ENCODE peak calls at places on chromosomes 16 and 17, in eight cellular contexts. One of them, this sample, is unnamed. For H3K27me3, the result is how much of the 10 kb centered on the place peaks cover.

GRCh38 chr17:70447588-70447987 is 278.3 kb downstream of the KCNJ2 start:
- DNase-seq in psoas muscle: no peak
- DNase-seq in sigmoid colon: no peak
- DNase-seq in upper lobe of right lung: no peak
- DNase-seq in esophagus squamous epithelium: no peak
- DNase-seq in tibial nerve: no peak
- DNase-seq in IMR-90: no peak
- DNase-seq in prostate gland: no peak
- DNase-seq in this sample: no peak

GRCh38 chr16:25037221-25037620 is 22.1 kb upstream of the ARHGAP17 start:
- DNase-seq in upper lobe of right lung: no peak
- DNase-seq in sigmoid colon: no peak
- DNase-seq in tibial nerve: no peak
- DNase-seq in IMR-90: no peak
- DNase-seq in esophagus squamous epithelium: no peak
- DNase-seq in prostate gland: no peak
- DNase-seq in psoas muscle: no peak
- DNase-seq in this sample: no peak

GRCh38 chr16:22070361-22071351 is 21.7 kb upstream of the VWA3A start:
- DNase-seq in psoas muscle: no peak
- DNase-seq in sigmoid colon: no peak
- DNase-seq in prostate gland: peak
- DNase-seq in upper lobe of right lung: no peak
- DNase-seq in esophagus squamous epithelium: no peak
- DNase-seq in tibial nerve: no peak
- DNase-seq in IMR-90: peak
- DNase-seq in this sample: peak

GRCh38 chr16:23505180-23505665 is 5.1 kb downstream of the GGA2 start:
- DNase-seq in prostate gland: no peak
- DNase-seq in IMR-90: no peak
- DNase-seq in esophagus squamous epithelium: no peak
- DNase-seq in upper lobe of right lung: no peak
- DNase-seq in sigmoid colon: no peak
- DNase-seq in tibial nerve: no peak
- DNase-seq in psoas muscle: no peak
- DNase-seq in this sample: no peak

GRCh38 chr16:57577691-57578224 is 35.3 kb downstream of the ADGRG5 start:
- DNase-seq in esophagus squamous epithelium: no peak
- DNase-seq in tibial nerve: no peak
- DNase-seq in prostate gland: no peak
- DNase-seq in IMR-90: no peak
- DNase-seq in upper lobe of right lung: no peak
- DNase-seq in sigmoid colon: no peak
- DNase-seq in psoas muscle: no peak
- DNase-seq in this sample: no peak

GRCh38 chr16:85662036-85662812 is 26.5 kb downstream of the GINS2 start:
- DNase-seq in IMR-90: no peak
- DNase-seq in upper lobe of right lung: peak
- DNase-seq in esophagus squamous epithelium: no peak
- DNase-seq in tibial nerve: no peak
- DNase-seq in prostate gland: no peak
- DNase-seq in sigmoid colon: peak
- DNase-seq in psoas muscle: no peak
- DNase-seq in this sample: no peak

GRCh38 chr17:42112552-42113176 is at the start of gene DHX58:
- DNase-seq in IMR-90: peak
- DNase-seq in prostate gland: peak
- DNase-seq in psoas muscle: peak
- DNase-seq in sigmoid colon: peak
- DNase-seq in upper lobe of right lung: peak
- DNase-seq in tibial nerve: peak
- DNase-seq in esophagus squamous epithelium: no peak
- DNase-seq in this sample: peak

GRCh38 chr16:30902070-30902972 is 5.9 kb downstream of the CTF1 start:
- DNase-seq in esophagus squamous epithelium: no peak
- DNase-seq in sigmoid colon: peak
- DNase-seq in tibial nerve: no peak
- DNase-seq in prostate gland: peak
- DNase-seq in psoas muscle: peak
- DNase-seq in IMR-90: peak
- DNase-seq in upper lobe of right lung: peak
- DNase-seq in this sample: peak

GRCh38 chr17:74190154-74190553 is 13.3 kb upstream of the RPL38 start:
- DNase-seq in psoas muscle: no peak
- DNase-seq in prostate gland: no peak
- DNase-seq in upper lobe of right lung: no peak
- DNase-seq in esophagus squamous epithelium: no peak
- DNase-seq in tibial nerve: no peak
- DNase-seq in IMR-90: peak
- DNase-seq in sigmoid colon: no peak
- DNase-seq in this sample: no peak

GRCh38 chr17:40340880-40341807 is 23.4 kb downstream of the GJD3 start:
- DNase-seq in prostate gland: peak
- DNase-seq in upper lobe of right lung: peak
- DNase-seq in IMR-90: peak
- DNase-seq in sigmoid colon: peak
- DNase-seq in esophagus squamous epithelium: peak
- DNase-seq in psoas muscle: peak
- DNase-seq in tibial nerve: peak
- DNase-seq in this sample: peak

GRCh38 chr16:79213214-79213613 is 387.3 kb downstream of the MAF start:
- DNase-seq in prostate gland: no peak
- DNase-seq in psoas muscle: no peak
- DNase-seq in upper lobe of right lung: no peak
- DNase-seq in IMR-90: no peak
- DNase-seq in esophagus squamous epithelium: no peak
- DNase-seq in sigmoid colon: no peak
- DNase-seq in tibial nerve: no peak
- DNase-seq in this sample: no peak

GRCh38 chr17:64084086-64084939 is 45.6 kb downstream of the ERN1 start:
- DNase-seq in prostate gland: no peak
- DNase-seq in esophagus squamous epithelium: no peak
- DNase-seq in IMR-90: peak
- DNase-seq in psoas muscle: no peak
- DNase-seq in tibial nerve: no peak
- DNase-seq in sigmoid colon: no peak
- DNase-seq in upper lobe of right lung: no peak
- DNase-seq in this sample: no peak

GRCh38 chr17:4833941-4834501 is 881 bp downstream of the MINK1 start:
- DNase-seq in upper lobe of right lung: peak
- DNase-seq in sigmoid colon: peak
- DNase-seq in esophagus squamous epithelium: no peak
- DNase-seq in tibial nerve: no peak
- DNase-seq in IMR-90: peak
- DNase-seq in psoas muscle: no peak
- DNase-seq in prostate gland: no peak
- DNase-seq in this sample: peak

GRCh38 chr16:85649978-85650863 is 37.1 kb downstream of the GSE1 start:
- DNase-seq in IMR-90: no peak
- DNase-seq in sigmoid colon: no peak
- DNase-seq in esophagus squamous epithelium: no peak
- DNase-seq in tibial nerve: no peak
- DNase-seq in prostate gland: no peak
- DNase-seq in upper lobe of right lung: no peak
- DNase-seq in psoas muscle: no peak
- DNase-seq in this sample: peak

GRCh38 chr17:78040561-78041400 is 82.3 kb downstream of the TNRC6C start:
- DNase-seq in upper lobe of right lung: peak
- DNase-seq in psoas muscle: peak
- DNase-seq in prostate gland: peak
- DNase-seq in sigmoid colon: peak
- DNase-seq in tibial nerve: no peak
- DNase-seq in esophagus squamous epithelium: no peak
- DNase-seq in IMR-90: peak
- DNase-seq in this sample: peak

GRCh38 chr16:88863426-88863825 is 3.0 kb downstream of the PABPN1L start:
- DNase-seq in psoas muscle: no peak
- DNase-seq in esophagus squamous epithelium: no peak
- DNase-seq in upper lobe of right lung: no peak
- DNase-seq in sigmoid colon: no peak
- DNase-seq in prostate gland: no peak
- DNase-seq in tibial nerve: no peak
- DNase-seq in IMR-90: no peak
- DNase-seq in this sample: no peak

DNA sequence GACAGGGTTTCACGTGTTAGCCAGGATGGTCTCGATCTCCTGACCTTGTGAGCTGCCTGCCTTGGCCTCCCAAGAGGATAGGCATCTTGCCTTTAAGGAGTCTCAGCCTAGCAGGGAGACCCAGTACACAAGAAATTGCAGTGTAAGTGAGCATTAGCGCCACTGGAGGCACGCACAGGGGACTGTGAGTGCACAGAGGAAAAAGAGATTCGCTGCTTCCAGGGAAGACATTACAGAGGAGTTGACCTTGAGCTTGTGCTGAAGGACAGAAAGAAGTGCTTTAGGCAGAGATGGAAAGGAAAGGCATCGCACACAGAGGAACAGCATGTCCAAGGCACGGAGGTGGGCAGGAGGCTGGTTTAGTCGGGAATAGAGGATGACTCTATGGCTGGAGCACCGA is 4.8 kb downstream of the CD300LG start:
- DNase-seq in prostate gland: no peak
- DNase-seq in esophagus squamous epithelium: no peak
- DNase-seq in psoas muscle: no peak
- DNase-seq in sigmoid colon: no peak
- DNase-seq in tibial nerve: no peak
- DNase-seq in upper lobe of right lung: no peak
- DNase-seq in IMR-90: no peak
- DNase-seq in this sample: no peak
- H3K27me3 ChIP-seq in prostate gland: under half
- H3K27me3 ChIP-seq in esophagus squamous epithelium: under half
- H3K27me3 ChIP-seq in psoas muscle: under half
- H3K27me3 ChIP-seq in sigmoid colon: under half
- H3K27me3 ChIP-seq in tibial nerve: under half
- H3K27me3 ChIP-seq in upper lobe of right lung: under half
- H3K27me3 ChIP-seq in IMR-90: half or more
- H3K27me3 ChIP-seq in this sample: under half

GRCh38 chr17:79812969-79813825 is 16.3 kb upstream of the CBX8 start:
- DNase-seq in prostate gland: no peak
- DNase-seq in tibial nerve: no peak
- DNase-seq in psoas muscle: no peak
- DNase-seq in sigmoid colon: no peak
- DNase-seq in esophagus squamous epithelium: no peak
- DNase-seq in IMR-90: no peak
- DNase-seq in upper lobe of right lung: no peak
- DNase-seq in this sample: no peak

GRCh38 chr17:79814966-79815835 is 18.3 kb upstream of the CBX8 start:
- DNase-seq in sigmoid colon: peak
- DNase-seq in IMR-90: no peak
- DNase-seq in prostate gland: peak
- DNase-seq in psoas muscle: no peak
- DNase-seq in upper lobe of right lung: peak
- DNase-seq in esophagus squamous epithelium: no peak
- DNase-seq in tibial nerve: no peak
- DNase-seq in this sample: peak

GRCh38 chr17:79814624-79814965 is 17.7 kb upstream of the CBX8 start:
- DNase-seq in upper lobe of right lung: no peak
- DNase-seq in esophagus squamous epithelium: no peak
- DNase-seq in sigmoid colon: no peak
- DNase-seq in prostate gland: no peak
- DNase-seq in IMR-90: no peak
- DNase-seq in psoas muscle: no peak
- DNase-seq in tibial nerve: no peak
- DNase-seq in this sample: no peak

GRCh38 chr17:79812206-79812968 is 15.5 kb upstream of the CBX8 start:
- DNase-seq in psoas muscle: no peak
- DNase-seq in sigmoid colon: no peak
- DNase-seq in esophagus squamous epithelium: no peak
- DNase-seq in upper lobe of right lung: no peak
- DNase-seq in tibial nerve: no peak
- DNase-seq in IMR-90: no peak
- DNase-seq in prostate gland: no peak
- DNase-seq in this sample: no peak

DNA sequence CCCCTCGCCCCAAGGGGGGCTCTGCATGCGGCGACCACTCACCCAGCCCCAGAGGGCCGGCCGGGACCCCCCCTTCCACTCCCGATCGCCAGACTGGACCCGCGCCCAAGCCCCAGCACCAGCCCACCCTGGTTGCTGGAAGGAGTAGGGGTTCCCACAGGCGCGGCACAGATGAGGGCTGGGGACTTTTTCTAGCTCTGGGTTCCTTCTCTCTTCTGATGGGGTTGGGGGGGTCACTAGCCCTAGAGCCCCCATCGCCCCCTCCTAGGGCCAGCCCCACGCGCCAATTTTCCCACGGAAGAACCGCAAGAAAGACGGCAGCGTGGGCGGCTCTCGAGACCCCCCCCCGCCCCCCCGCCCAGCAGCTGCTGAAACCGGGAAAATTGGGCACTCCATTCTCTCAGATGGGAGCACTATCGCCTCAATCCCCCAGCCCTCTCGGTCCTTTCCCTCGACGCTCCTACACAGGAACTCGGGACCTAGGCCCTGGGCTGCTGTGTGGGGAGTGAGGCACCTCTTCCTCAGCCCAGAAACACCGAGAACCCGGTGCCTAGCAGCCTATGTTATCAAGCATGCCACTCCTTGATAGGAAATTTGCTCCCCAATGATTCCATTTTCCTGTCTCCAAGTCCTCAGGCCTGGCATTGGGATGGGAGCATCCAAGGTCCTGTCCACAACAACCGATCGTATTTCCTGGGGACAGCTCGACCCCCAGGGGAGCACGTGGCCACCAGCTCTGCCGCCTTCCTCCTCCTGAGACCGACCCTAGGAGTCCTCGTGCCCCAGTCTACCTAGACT is 17.1 kb upstream of the CBX8 start:
- DNase-seq in IMR-90: no peak
- DNase-seq in upper lobe of right lung: no peak
- DNase-seq in psoas muscle: no peak
- DNase-seq in prostate gland: no peak
- DNase-seq in tibial nerve: no peak
- DNase-seq in esophagus squamous epithelium: no peak
- DNase-seq in sigmoid colon: no peak
- DNase-seq in this sample: peak
- H3K27me3 ChIP-seq in IMR-90: half or more
- H3K27me3 ChIP-seq in upper lobe of right lung: half or more
- H3K27me3 ChIP-seq in psoas muscle: under half
- H3K27me3 ChIP-seq in prostate gland: under half
- H3K27me3 ChIP-seq in tibial nerve: half or more
- H3K27me3 ChIP-seq in esophagus squamous epithelium: half or more
- H3K27me3 ChIP-seq in sigmoid colon: half or more
- H3K27me3 ChIP-seq in this sample: under half

GRCh38 chr16:86949116-86949515 is 368.1 kb downstream of the C16orf95 start:
- DNase-seq in esophagus squamous epithelium: no peak
- DNase-seq in psoas muscle: peak
- DNase-seq in sigmoid colon: no peak
- DNase-seq in IMR-90: no peak
- DNase-seq in prostate gland: no peak
- DNase-seq in tibial nerve: no peak
- DNase-seq in upper lobe of right lung: no peak
- DNase-seq in this sample: no peak
- H3K27me3 ChIP-seq in esophagus squamous epithelium: under half
- H3K27me3 ChIP-seq in psoas muscle: under half
- H3K27me3 ChIP-seq in sigmoid colon: under half
- H3K27me3 ChIP-seq in IMR-90: under half
- H3K27me3 ChIP-seq in prostate gland: under half
- H3K27me3 ChIP-seq in tibial nerve: under half
- H3K27me3 ChIP-seq in upper lobe of right lung: under half
- H3K27me3 ChIP-seq in this sample: under half

DNA sequence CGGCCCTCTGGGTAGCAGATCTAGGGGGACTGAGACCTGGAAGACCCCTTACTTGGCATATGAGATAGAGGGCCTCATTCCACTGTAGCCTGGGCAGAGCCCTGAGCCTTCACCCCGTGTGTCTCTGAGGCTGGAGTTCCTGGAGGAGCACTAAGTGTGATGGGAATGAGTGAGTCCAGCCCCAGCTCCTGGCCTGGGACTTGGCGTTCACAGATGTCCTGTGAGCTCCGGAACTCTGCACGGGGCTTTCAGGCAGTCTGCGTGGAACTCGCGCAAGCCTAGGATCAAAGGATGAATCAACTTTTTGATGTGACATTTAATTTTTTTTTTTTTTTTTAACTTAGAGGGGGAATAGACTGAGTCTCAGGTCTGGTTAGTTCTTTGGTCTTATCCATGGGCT is 1.8 kb downstream of the NKD1 start:
- DNase-seq in upper lobe of right lung: no peak
- DNase-seq in sigmoid colon: peak
- DNase-seq in psoas muscle: no peak
- DNase-seq in tibial nerve: no peak
- DNase-seq in prostate gland: no peak
- DNase-seq in IMR-90: no peak
- DNase-seq in esophagus squamous epithelium: no peak
- DNase-seq in this sample: peak
- H3K27me3 ChIP-seq in upper lobe of right lung: under half
- H3K27me3 ChIP-seq in sigmoid colon: under half
- H3K27me3 ChIP-seq in psoas muscle: under half
- H3K27me3 ChIP-seq in tibial nerve: under half
- H3K27me3 ChIP-seq in prostate gland: under half
- H3K27me3 ChIP-seq in IMR-90: half or more
- H3K27me3 ChIP-seq in esophagus squamous epithelium: under half
- H3K27me3 ChIP-seq in this sample: under half

This sample was measured in ovary.